ENCODE peak calls at places on chromosomes 7 and 10, in four cellular contexts. One of them, this sample, is unnamed.

GRCh38 chr7:41779918-41780317 is 77.0 kb upstream of the INHBA start:
- DNase-seq in AG04450: no peak
- DNase-seq in astrocyte of the cerebellum: no peak
- DNase-seq in fibroblast of lung: no peak
- DNase-seq in this sample: no peak

GRCh38 chr10:10394933-10395658 is 622.6 kb upstream of the CELF2 start:
- DNase-seq in AG04450: no peak
- DNase-seq in astrocyte of the cerebellum: no peak
- DNase-seq in fibroblast of lung: no peak
- DNase-seq in this sample: no peak

GRCh38 chr10:77185696-77186095 is 451.9 kb downstream of the KCNMA1 start:
- DNase-seq in astrocyte of the cerebellum: no peak
- DNase-seq in AG04450: no peak
- DNase-seq in fibroblast of lung: no peak
- DNase-seq in this sample: no peak

GRCh38 chr10:119270893-119271361 is 63.6 kb downstream of the GRK5 start:
- DNase-seq in fibroblast of lung: peak; percentile 41
- DNase-seq in astrocyte of the cerebellum: no peak
- DNase-seq in AG04450: no peak
- DNase-seq in this sample: no peak

GRCh38 chr7:7117935-7118586 is 64.3 kb upstream of the C1GALT1 start:
- DNase-seq in AG04450: no peak
- DNase-seq in astrocyte of the cerebellum: no peak
- DNase-seq in fibroblast of lung: no peak
- DNase-seq in this sample: no peak

GRCh38 chr7:159004411-159004810 is 140.3 kb downstream of the VIPR2 start:
- DNase-seq in fibroblast of lung: no peak
- DNase-seq in AG04450: no peak
- DNase-seq in astrocyte of the cerebellum: no peak
- DNase-seq in this sample: no peak

GRCh38 chr10:85919358-85920022 is 447.1 kb downstream of the GRID1 start:
- DNase-seq in AG04450: no peak
- DNase-seq in astrocyte of the cerebellum: no peak
- DNase-seq in fibroblast of lung: peak; percentile 7
- DNase-seq in this sample: no peak

GRCh38 chr7:33579117-33579516 is 326.2 kb upstream of the BMPER start:
- DNase-seq in AG04450: no peak
- DNase-seq in fibroblast of lung: no peak
- DNase-seq in astrocyte of the cerebellum: no peak
- DNase-seq in this sample: no peak

GRCh38 chr7:216360-217300 is 24.3 kb downstream of the FAM20C start:
- DNase-seq in astrocyte of the cerebellum: no peak
- DNase-seq in AG04450: no peak
- DNase-seq in fibroblast of lung: no peak
- DNase-seq in this sample: no peak

GRCh38 chr10:62610649-62611229 is 193.8 kb upstream of the ADO start:
- DNase-seq in fibroblast of lung: peak; percentile 40
- DNase-seq in AG04450: no peak
- DNase-seq in astrocyte of the cerebellum: no peak
- DNase-seq in this sample: no peak

GRCh38 chr10:110802551-110803238 is 69.0 kb upstream of the PDCD4 start:
- DNase-seq in fibroblast of lung: peak; percentile 95
- DNase-seq in AG04450: peak; percentile 71
- DNase-seq in astrocyte of the cerebellum: peak; percentile 80
- DNase-seq in this sample: peak; percentile 88

GRCh38 chr10:24681476-24682088 is 42.1 kb downstream of the ARHGAP21 start:
- DNase-seq in astrocyte of the cerebellum: no peak
- DNase-seq in fibroblast of lung: no peak
- DNase-seq in AG04450: no peak
- DNase-seq in this sample: no peak

GRCh38 chr7:28759373-28760013 is 198.6 kb downstream of the TRIL start:
- DNase-seq in fibroblast of lung: peak; percentile 83
- DNase-seq in astrocyte of the cerebellum: peak; percentile 84
- DNase-seq in AG04450: no peak
- DNase-seq in this sample: peak; percentile 25

GRCh38 chr10:110425684-110426293 is 71.9 kb upstream of the DUSP5 start:
- DNase-seq in fibroblast of lung: peak; percentile 99
- DNase-seq in AG04450: peak; percentile 92
- DNase-seq in astrocyte of the cerebellum: peak; percentile 87
- DNase-seq in this sample: peak; percentile 100

GRCh38 chr10:6405713-6406112 is 174.4 kb downstream of the PRKCQ start:
- DNase-seq in fibroblast of lung: no peak
- DNase-seq in AG04450: no peak
- DNase-seq in astrocyte of the cerebellum: no peak
- DNase-seq in this sample: no peak

GRCh38 chr10:129848571-129849451 is 115.3 kb downstream of the EBF3 start:
- DNase-seq in fibroblast of lung: no peak
- DNase-seq in AG04450: no peak
- DNase-seq in astrocyte of the cerebellum: no peak
- DNase-seq in this sample: no peak

GRCh38 chr7:127230192-127230925 is 22.4 kb downstream of the GRM8 start:
- DNase-seq in astrocyte of the cerebellum: no peak
- DNase-seq in AG04450: no peak
- DNase-seq in fibroblast of lung: no peak
- DNase-seq in this sample: no peak

GRCh38 chr7:77727936-77728701 is 31.9 kb downstream of the RSBN1L start:
- DNase-seq in AG04450: no peak
- DNase-seq in astrocyte of the cerebellum: no peak
- DNase-seq in fibroblast of lung: peak; percentile 34
- DNase-seq in this sample: no peak

GRCh38 chr7:153022796-153023592 is 263.4 kb downstream of the ACTR3B start:
- DNase-seq in astrocyte of the cerebellum: no peak
- DNase-seq in AG04450: no peak
- DNase-seq in fibroblast of lung: no peak
- DNase-seq in this sample: no peak

GRCh38 chr10:78223088-78223487 is 189.4 kb downstream of the RPS24 start:
- DNase-seq in fibroblast of lung: no peak
- DNase-seq in astrocyte of the cerebellum: no peak
- DNase-seq in AG04450: no peak
- DNase-seq in this sample: no peak

GRCh38 chr10:61899663-61899996 is 1.9 kb upstream of the ARID5B start:
- DNase-seq in fibroblast of lung: no peak
- DNase-seq in AG04450: no peak
- DNase-seq in astrocyte of the cerebellum: no peak
- DNase-seq in this sample: no peak

GRCh38 chr7:81414411-81414810 is 355.4 kb downstream of the HGF start:
- DNase-seq in astrocyte of the cerebellum: no peak
- DNase-seq in AG04450: no peak
- DNase-seq in fibroblast of lung: no peak
- DNase-seq in this sample: no peak

GRCh38 chr7:5549096-5549896 is 125.7 kb upstream of the TNRC18 start:
- DNase-seq in fibroblast of lung: peak; percentile 77
- DNase-seq in astrocyte of the cerebellum: no peak
- DNase-seq in AG04450: no peak
- DNase-seq in this sample: no peak

GRCh38 chr7:100675581-100676350 is 2.2 kb downstream of the GNB2 start:
- DNase-seq in astrocyte of the cerebellum: no peak
- DNase-seq in fibroblast of lung: peak; percentile 71
- DNase-seq in AG04450: peak; percentile 18
- DNase-seq in this sample: no peak

GRCh38 chr10:8042032-8042863 is 12.2 kb upstream of the GATA3 start:
- DNase-seq in AG04450: no peak
- DNase-seq in astrocyte of the cerebellum: no peak
- DNase-seq in fibroblast of lung: no peak
- DNase-seq in this sample: no peak

GRCh38 chr10:129491123-129491734 is 24.2 kb downstream of the MGMT start:
- DNase-seq in fibroblast of lung: peak; percentile 5
- DNase-seq in astrocyte of the cerebellum: no peak
- DNase-seq in AG04450: no peak
- DNase-seq in this sample: no peak

GRCh38 chr10:13787015-13787421 is 200.3 kb downstream of the PRPF18 start:
- DNase-seq in AG04450: no peak
- DNase-seq in astrocyte of the cerebellum: no peak
- DNase-seq in fibroblast of lung: peak; percentile 56
- DNase-seq in this sample: no peak

GRCh38 chr10:13788320-13788600 is 201.5 kb downstream of the PRPF18 start:
- DNase-seq in AG04450: no peak
- DNase-seq in fibroblast of lung: peak; percentile 26
- DNase-seq in astrocyte of the cerebellum: no peak
- DNase-seq in this sample: no peak

GRCh38 chr10:13779748-13780147 is 193.0 kb downstream of the PRPF18 start:
- DNase-seq in AG04450: no peak
- DNase-seq in astrocyte of the cerebellum: no peak
- DNase-seq in fibroblast of lung: no peak
- DNase-seq in this sample: no peak

GRCh38 chr10:13788701-13789447 is 202.1 kb downstream of the PRPF18 start:
- DNase-seq in AG04450: no peak
- DNase-seq in fibroblast of lung: peak; percentile 66
- DNase-seq in astrocyte of the cerebellum: no peak
- DNase-seq in this sample: no peak

GRCh38 chr10:13784067-13784466 is 197.3 kb downstream of the PRPF18 start:
- DNase-seq in astrocyte of the cerebellum: no peak
- DNase-seq in fibroblast of lung: peak; percentile 50
- DNase-seq in AG04450: no peak
- DNase-seq in this sample: no peak
- TF ChIP-seq CTCF in astrocyte of the cerebellum: peak; percentile 55
- TF ChIP-seq CTCF in fibroblast of lung: no peak
- TF ChIP-seq CTCF in AG04450: peak; percentile 32
- TF ChIP-seq CTCF in this sample: peak; percentile 52

GRCh38 chr7:44325811-44326241 is 432 bp upstream of the CAMK2B start:
- DNase-seq in AG04450: no peak
- DNase-seq in fibroblast of lung: no peak
- DNase-seq in astrocyte of the cerebellum: no peak
- DNase-seq in this sample: no peak
- H3K4me3 ChIP-seq in AG04450: no peak overlapping the region
- H3K4me3 ChIP-seq in fibroblast of lung: no peak overlapping the region
- H3K4me3 ChIP-seq in astrocyte of the cerebellum: no peak overlapping the region
- H3K4me3 ChIP-seq in this sample: no peak overlapping the region

DNA sequence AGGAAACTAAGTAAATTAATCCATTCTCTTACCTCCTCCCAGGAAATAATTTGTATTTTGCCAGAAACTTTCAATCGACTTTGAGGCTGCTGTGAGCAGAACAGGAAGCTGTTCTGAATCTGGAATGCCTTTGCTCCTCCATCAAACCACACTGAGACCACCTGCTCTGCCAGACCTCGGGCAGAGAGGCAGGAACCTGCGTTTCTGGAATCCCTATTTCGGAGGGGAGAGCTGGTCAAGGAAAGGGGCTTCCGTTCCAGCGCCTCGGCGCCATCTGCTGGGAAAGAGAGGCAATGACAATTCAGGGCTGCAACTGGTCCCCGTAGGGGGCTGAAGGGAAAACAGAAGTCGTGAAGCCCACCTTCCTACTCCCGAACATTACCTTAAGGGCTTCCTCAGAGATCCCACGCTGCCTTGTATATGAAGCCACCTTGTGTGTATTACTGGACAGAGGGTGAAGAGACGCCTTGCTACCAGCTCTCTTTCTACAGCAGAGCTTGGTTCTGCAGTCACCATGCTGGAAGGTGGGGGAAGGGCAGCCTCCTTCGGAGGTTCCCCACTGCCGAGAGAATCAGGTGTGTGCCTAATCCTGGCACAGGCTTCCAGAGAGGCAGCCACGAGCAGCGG is 31.2 kb downstream of the ZNF467 start:
- DNase-seq in AG04450: peak; percentile 20
- DNase-seq in astrocyte of the cerebellum: peak; percentile 5
- DNase-seq in fibroblast of lung: peak; percentile 36
- DNase-seq in this sample: no peak
- TF ChIP-seq CTCF in AG04450: peak; percentile 96
- TF ChIP-seq CTCF in astrocyte of the cerebellum: peak; percentile 96
- TF ChIP-seq CTCF in fibroblast of lung: peak; percentile 94
- TF ChIP-seq CTCF in this sample: peak; percentile 95

DNA sequence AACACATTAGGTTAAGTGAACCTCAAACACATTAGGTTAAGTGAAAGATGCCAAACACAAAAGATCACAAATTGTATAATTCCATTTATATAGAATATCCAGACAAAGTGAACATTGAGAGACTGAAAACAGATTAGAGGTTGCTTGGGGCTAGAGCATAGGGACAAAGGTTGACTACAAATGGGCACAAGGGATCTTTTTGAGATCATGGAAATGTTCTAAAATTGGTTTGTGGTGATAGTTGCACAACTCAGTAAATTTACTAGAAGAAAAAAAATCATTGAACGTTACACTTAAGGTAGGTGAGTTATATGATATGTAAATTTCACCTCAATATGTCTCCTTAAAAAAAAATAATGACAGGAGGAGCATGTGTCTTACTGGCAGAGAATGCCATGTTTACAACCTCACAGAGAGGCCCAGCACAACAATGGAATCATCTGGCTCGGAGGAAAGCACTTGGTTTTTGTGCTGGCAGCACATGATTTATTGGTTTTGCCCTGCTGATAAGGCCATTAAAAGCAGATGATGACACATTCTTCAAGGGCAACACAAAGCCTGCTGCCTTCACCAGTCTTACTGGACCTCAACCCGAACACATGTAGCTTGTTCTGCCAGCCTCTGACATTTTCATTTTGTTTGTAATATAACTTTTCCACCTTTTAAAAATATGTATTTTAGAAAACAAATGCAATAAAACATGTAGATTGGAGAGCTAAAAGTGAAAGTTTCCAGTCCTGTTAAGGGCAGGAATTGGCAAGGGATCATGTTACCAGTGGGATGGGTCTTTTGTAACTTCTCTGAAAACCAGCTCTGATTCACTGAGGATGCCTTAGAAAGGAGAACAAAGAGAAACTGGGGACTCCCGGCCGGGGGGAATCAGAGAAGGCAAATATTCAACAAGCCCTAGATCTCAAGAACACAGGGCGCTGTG is 11.9 kb upstream of the LMOD2 start:
- DNase-seq in AG04450: no peak
- DNase-seq in fibroblast of lung: peak; percentile 81
- DNase-seq in astrocyte of the cerebellum: peak; percentile 78
- DNase-seq in this sample: peak; percentile 15
- H3K4me3 ChIP-seq in AG04450: peak overlapping the region; percentile 8
- H3K4me3 ChIP-seq in fibroblast of lung: peak overlapping the region; percentile 46
- H3K4me3 ChIP-seq in astrocyte of the cerebellum: peak overlapping the region; percentile 15
- H3K4me3 ChIP-seq in this sample: peak overlapping the region; percentile 7

GRCh38 chr10:101442456-101442800 is 88.5 kb downstream of the BTRC start:
- DNase-seq in fibroblast of lung: no peak
- DNase-seq in AG04450: no peak
- DNase-seq in astrocyte of the cerebellum: no peak
- DNase-seq in this sample: no peak
- TF ChIP-seq CTCF in fibroblast of lung: no peak
- TF ChIP-seq CTCF in AG04450: no peak
- TF ChIP-seq CTCF in astrocyte of the cerebellum: no peak
- TF ChIP-seq CTCF in this sample: no peak